ENCODE peak calls at places on chromosomes 5 and 9, in seven cellular contexts. V is AG04449; K is mucosa of descending colon; H is astrocyte; M is GM12865; C is CD8-positive, alpha-beta T cell; Y is cardiac muscle cell. O is an unnamed sample.

GRCh38 chr5:56567278-56567677 is 248.1 kb upstream of the MAP3K1 start:
- DNase-seq in M (no peak), C (no peak), V (no peak), H (no peak), Y (no peak), K (no peak), O (no peak)

GRCh38 chr5:43000198-43000840 is 39.8 kb downstream of the ANXA2R start:
- DNase-seq in Y (peak), M (no peak), C (no peak), H (peak), K (no peak), V (no peak), O (no peak)

GRCh38 chr9:72554221-72554641 is 32.8 kb downstream of the TMC1 start:
- DNase-seq in K (no peak), V (peak), M (no peak), H (peak), C (no peak), Y (no peak), O (no peak)

GRCh38 chr5:72267685-72268084 is 52.4 kb downstream of the MRPS27 start:
- DNase-seq in Y (no peak), K (no peak), V (no peak), M (no peak), C (no peak), H (no peak), O (no peak)

GRCh38 chr9:89639367-89639795 is 34.6 kb downstream of the GADD45G start:
- DNase-seq in V (no peak), H (no peak), C (no peak), Y (no peak), K (no peak), M (no peak), O (no peak)

GRCh38 chr9:89674667-89675402 is 70.0 kb downstream of the GADD45G start:
- DNase-seq in K (peak), M (no peak), V (no peak), H (no peak), C (no peak), Y (no peak), O (no peak)

GRCh38 chr9:85600675-85601263 is 141.0 kb downstream of the AGTPBP1 start:
- DNase-seq in C (peak), Y (no peak), M (no peak), H (no peak), V (no peak), K (no peak), O (no peak)

GRCh38 chr5:152819891-152820290 is 414.8 kb upstream of the NMUR2 start:
- DNase-seq in Y (no peak), K (no peak), V (no peak), H (no peak), C (no peak), M (no peak), O (no peak)

GRCh38 chr5:98543490-98543889 is 230.0 kb upstream of the RGMB start:
- DNase-seq in H (no peak), K (no peak), Y (no peak), M (no peak), C (no peak), V (no peak), O (no peak)

DNA sequence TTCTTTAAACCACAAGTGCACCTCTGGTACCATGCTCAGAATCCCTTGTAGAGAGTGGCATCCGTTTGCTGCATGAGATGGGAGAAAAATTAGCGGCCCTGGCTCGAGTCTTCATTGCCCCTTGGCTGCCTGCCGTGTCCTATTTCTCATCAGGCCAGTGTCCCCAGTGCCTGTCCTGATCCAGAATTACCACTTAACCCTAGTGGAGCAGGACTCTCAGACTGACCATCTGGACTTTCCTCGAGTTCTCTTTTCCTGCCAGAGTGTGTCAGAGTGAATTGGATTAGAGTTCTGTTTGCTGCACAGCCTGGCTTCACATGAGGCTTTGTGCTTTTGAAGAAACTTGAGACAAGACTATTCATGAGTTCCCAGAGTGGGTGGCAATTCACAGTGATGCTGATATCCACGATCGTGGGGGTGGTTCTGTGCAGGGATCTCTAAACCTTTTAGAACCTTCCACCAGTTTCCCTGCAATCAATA is 92.6 kb downstream of the C9orf152 start:
- DNase-seq in C (no peak), Y (no peak), K (no peak), M (no peak), H (peak), V (no peak), O (no peak)
- H3K4me3 ChIP-seq in C (no peak), Y (no peak), K (no peak), M (no peak), H (no peak), V (no peak), O (no peak)

DNA sequence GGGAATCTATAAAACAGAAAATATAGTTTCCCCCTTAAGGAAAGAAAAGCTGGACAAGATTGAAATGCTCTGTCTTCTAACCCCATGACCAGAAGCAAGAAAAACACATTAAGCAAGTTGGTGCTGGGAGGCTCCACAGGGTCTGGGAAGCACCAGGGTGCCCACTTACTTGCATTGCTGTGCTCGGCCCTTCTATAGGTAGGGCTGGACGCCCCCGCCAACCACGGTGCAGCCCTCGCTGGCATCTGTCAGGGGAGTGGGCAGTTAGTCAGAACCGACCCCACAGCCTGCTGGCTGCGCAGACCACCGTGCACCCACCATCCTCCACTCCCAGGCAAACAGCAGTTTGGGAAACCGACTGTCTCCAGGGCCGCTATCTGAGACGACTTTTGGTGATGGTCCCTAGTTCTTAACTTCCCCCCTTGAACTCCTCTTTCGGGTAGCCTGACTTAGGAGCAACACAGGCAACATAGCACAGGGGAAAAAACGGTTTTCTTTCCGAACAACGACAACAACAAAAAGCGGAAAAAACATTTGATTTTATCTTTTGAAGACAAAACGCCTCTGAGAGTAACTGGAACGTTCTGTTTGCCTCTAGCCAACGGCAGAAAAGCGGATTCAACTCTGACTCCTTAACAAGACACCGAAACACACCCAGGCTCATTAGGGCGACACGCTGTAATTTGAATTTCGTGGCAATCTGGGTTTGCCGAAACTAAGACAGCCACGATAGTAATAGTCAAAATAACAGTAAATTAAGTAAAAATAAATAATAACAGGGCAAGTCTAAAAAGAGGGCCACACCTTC is 3.9 kb downstream of the IRX2 start:
- DNase-seq in Y (no peak), M (no peak), V (no peak), H (peak), K (no peak), C (no peak), O (no peak)
- H3K4me3 ChIP-seq in Y (peak), M (no peak), V (peak), H (peak), K (no peak), C (no peak), O (no peak)

GRCh38 chr9:128073260-128073886 is 5.3 kb downstream of the SLC25A25 start:
- DNase-seq in H (no peak), M (no peak), V (no peak), Y (no peak), C (no peak), K (no peak), O (no peak)
- H3K4me3 ChIP-seq in H (no peak), M (peak), V (no peak), Y (no peak), C (peak), K (no peak), O (no peak)

GRCh38 chr9:136694163-136694864 is 7.1 kb upstream of the AGPAT2 start:
- DNase-seq in Y (peak), H (no peak), M (peak), K (peak), C (no peak), V (no peak), O (peak)
- H3K4me3 ChIP-seq in Y (no peak), H (no peak), M (no peak), K (no peak), C (no peak), V (no peak), O (no peak)

GRCh38 chr5:126939887-126940286 is 90.5 kb downstream of the MARCHF3 start:
- DNase-seq in V (no peak), K (no peak), C (no peak), H (no peak), M (no peak), Y (no peak), O (no peak)
- H3K4me3 ChIP-seq in V (no peak), K (no peak), C (no peak), H (no peak), M (no peak), Y (no peak), O (no peak)

GRCh38 chr5:138339464-138339863 is 1.4 kb downstream of the FAM53C start:
- DNase-seq in C (no peak), Y (no peak), K (no peak), V (no peak), H (no peak), M (no peak), O (no peak)
- H3K4me3 ChIP-seq in C (peak), Y (peak), K (no peak), V (peak), H (peak), M (peak), O (peak)

GRCh38 chr5:5139358-5140050 is 626 bp upstream of the ADAMTS16 start:
- DNase-seq in M (no peak), V (no peak), K (no peak), Y (peak), C (no peak), H (no peak), O (no peak)
- H3K4me3 ChIP-seq in M (no peak), V (peak), K (no peak), Y (peak), C (no peak), H (peak), O (peak)

DNA sequence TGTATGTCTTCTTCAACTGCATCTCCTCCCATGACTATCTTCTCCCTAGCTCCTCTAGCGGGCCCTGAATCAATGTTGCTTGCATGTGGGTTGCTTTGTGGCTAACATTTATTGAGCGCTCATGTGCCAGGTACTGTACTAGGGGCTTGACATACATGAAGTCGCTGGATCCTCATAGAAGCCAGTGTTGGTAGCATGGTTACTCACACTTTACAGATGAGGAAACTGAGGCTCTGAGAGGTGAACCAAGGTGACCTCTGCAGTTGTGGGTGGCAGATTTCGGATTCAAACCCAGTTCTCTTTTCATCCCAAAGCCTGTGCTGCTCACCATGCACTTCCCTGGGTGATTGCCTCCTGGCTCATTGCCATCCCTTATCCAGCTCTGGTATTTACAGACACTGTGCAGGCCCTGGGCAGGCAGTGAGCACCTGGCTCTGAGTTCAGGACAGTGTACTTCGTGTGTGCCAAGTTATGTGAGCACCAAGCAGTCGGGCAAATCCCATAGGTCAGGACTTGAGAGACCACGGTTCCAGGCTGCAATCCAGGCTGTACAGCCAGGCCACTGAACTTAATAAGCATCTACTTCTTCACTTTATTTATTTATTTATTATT is 1.3 kb downstream of the LRSAM1 start:
- DNase-seq in C (no peak), Y (peak), M (no peak), V (no peak), H (peak), K (peak), O (no peak)
- H3K4me3 ChIP-seq in C (peak), Y (peak), M (peak), V (peak), H (peak), K (no peak), O (peak)

GRCh38 chr5:175329976-175330375 is 114.0 kb downstream of the DRD1 start:
- DNase-seq in C (no peak), K (no peak), M (no peak), Y (no peak), V (no peak), H (no peak), O (no peak)
- H3K4me3 ChIP-seq in C (no peak), K (no peak), M (no peak), Y (no peak), V (no peak), H (no peak), O (no peak)

O was measured in iPS DF 6.9.